ENCODE peak calls at places on chromosomes 6 and 20, in four cellular contexts. C is left cardiac atrium, Q is skeletal muscle cell, N is NCI-H446. L is an unnamed sample.

GRCh38 chr20:21278829-21279228 is 24.3 kb upstream of the XRN2 start:
- DNase-seq in Q (no peak), N (no peak), C (no peak), L (no peak)

GRCh38 chr6:18211338-18211737 is 53.0 kb downstream of the DEK start:
- DNase-seq in N (no peak), Q (no peak), C (no peak), L (no peak)

GRCh38 chr6:138424004-138424904 is 20.2 kb downstream of the HEBP2 start:
- DNase-seq in N (no peak), Q (no peak), C (no peak), L (no peak)

GRCh38 chr20:20024942-20025341 is 7.8 kb downstream of the NAA20 start:
- DNase-seq in N (no peak), C (no peak), Q (no peak), L (no peak)

GRCh38 chr20:61609461-61609860 is 357.4 kb downstream of the CDH4 start:
- DNase-seq in N (no peak), C (no peak), Q (no peak), L (no peak)

GRCh38 chr6:35140991-35141720 is at the start of gene TCP11:
- DNase-seq in N (no peak), Q (no peak), C (peak; percentile 57), L (no peak)

GRCh38 chr6:106087548-106088325 is 1.6 kb downstream of the PRDM1 start:
- DNase-seq in Q (peak; percentile 71), C (no peak), N (no peak), L (no peak)

GRCh38 chr20:40954521-40955165 is 74.0 kb upstream of the TOP1 start:
- DNase-seq in N (no peak), C (no peak), Q (no peak), L (no peak)

GRCh38 chr6:144036064-144036873 is 28.2 kb upstream of the PLAGL1 start:
- DNase-seq in N (no peak), C (no peak), Q (peak; percentile 10), L (no peak)

GRCh38 chr6:166546653-166547052 is 39.8 kb downstream of the RAMACL start:
- DNase-seq in N (no peak), C (no peak), Q (no peak), L (no peak)

GRCh38 chr6:292506-293184 is 358 bp downstream of the DUSP22 start:
- DNase-seq in Q (no peak), C (peak; percentile 84), N (no peak), L (no peak)

GRCh38 chr6:154874684-154875594 is 120.2 kb upstream of the TIAM2 start:
- DNase-seq in N (no peak), Q (no peak), C (no peak), L (no peak)

GRCh38 chr20:17457064-17457463 is 74.1 kb downstream of the BFSP1 start:
- DNase-seq in Q (no peak), C (no peak), N (no peak), L (no peak)

GRCh38 chr6:15207923-15208322 is 37.9 kb upstream of the JARID2 start:
- DNase-seq in N (no peak), C (no peak), Q (peak; percentile 27), L (no peak)

GRCh38 chr6:164753517-164753916 is 555.9 kb downstream of the C6orf118 start:
- DNase-seq in Q (peak; percentile 49), N (no peak), C (no peak), L (no peak)

GRCh38 chr20:32727663-32728062 is 15.6 kb downstream of the COMMD7 start:
- DNase-seq in N (no peak), C (no peak), Q (peak; percentile 73), L (peak; percentile 82)

GRCh38 chr6:136323431-136324112 is 33.9 kb upstream of the BCLAF1 start:
- DNase-seq in C (no peak), N (no peak), Q (no peak), L (no peak)

GRCh38 chr20:50308513-50309279 is 118.1 kb downstream of the CEBPB start:
- DNase-seq in C (peak; percentile 93), Q (peak; percentile 98), N (peak; percentile 20), L (peak; percentile 88)

GRCh38 chr20:6637160-6637579 is 130.3 kb upstream of the BMP2 start:
- DNase-seq in Q (no peak), C (no peak), N (no peak), L (no peak)

GRCh38 chr20:45153147-45153546 is 21.6 kb upstream of the PI3 start:
- DNase-seq in C (no peak), Q (no peak), N (peak; percentile 74), L (no peak)

GRCh38 chr6:22064558-22064957 is 232.3 kb downstream of the PRL start:
- DNase-seq in C (no peak), Q (no peak), N (no peak), L (no peak)

GRCh38 chr6:2993755-2994317 is 5.9 kb upstream of the NQO2 start:
- DNase-seq in Q (no peak), C (no peak), N (no peak), L (no peak)

GRCh38 chr6:33552252-33552651 is 27.8 kb downstream of the BAK1 start:
- DNase-seq in C (no peak), Q (no peak), N (no peak), L (no peak)

GRCh38 chr6:3026811-3027626 is 27.3 kb downstream of the NQO2 start:
- DNase-seq in C (no peak), Q (peak; percentile 18), N (no peak), L (no peak)

GRCh38 chr6:132133734-132134490 is 182.7 kb upstream of the CCN2 start:
- DNase-seq in C (peak; percentile 29), N (no peak), Q (no peak), L (no peak)

L was measured in non-pigmented ciliary epithelial cell.